ENCODE peak calls at places on chromosomes 3 and 15, in ten cellular contexts. Y is stimulated activated naive CD4-positive, alpha-beta T cell; M is skeletal muscle cell; P is activated CD4-positive, alpha-beta T cell treated with anti-CD3 and anti-CD28 coated beads, Interleukin-2, amount 50 U/mL, for 4 hours; R is D721Med; H is GM23248; K is fibroblast of pulmonary artery; J is CD8-positive, alpha-beta T cell; O is MG63; V is fibroblast of lung. C is an unnamed sample.

GRCh38 chr15:77533986-77534385 is 98.7 kb downstream of the LINGO1 start:
- DNase-seq in Y (no peak), M (no peak), P (no peak), R (no peak), H (no peak), K (no peak), J (no peak), O (no peak), V (no peak), C (no peak)

GRCh38 chr3:3200632-3201212 is 21.2 kb upstream of the CRBN start:
- DNase-seq in Y (no peak), M (peak; percentile 18), P (no peak), R (no peak), H (peak; percentile 82), K (peak; percentile 78), J (no peak), O (no peak), V (peak; percentile 67), C (peak; percentile 26)

GRCh38 chr3:33331414-33331813 is 54.2 kb downstream of the FBXL2 start:
- DNase-seq in Y (no peak), M (no peak), P (no peak), R (no peak), H (peak; percentile 71), K (peak; percentile 31), J (no peak), O (no peak), V (peak; percentile 41), C (no peak)

GRCh38 chr3:130687327-130687726 is 59.3 kb downstream of the PIK3R4 start:
- DNase-seq in Y (no peak), M (no peak), P (no peak), R (no peak), H (peak; percentile 57), K (no peak), J (no peak), O (no peak), V (peak; percentile 45), C (no peak)

GRCh38 chr3:109642042-109642441 is 304.7 kb upstream of the DPPA4 start:
- DNase-seq in Y (no peak), M (no peak), P (no peak), R (no peak), H (no peak), K (no peak), J (no peak), O (no peak), V (peak; percentile 14), C (no peak)

GRCh38 chr3:141049681-141050080 is 1.5 kb upstream of the SPSB4 start:
- DNase-seq in Y (no peak), M (no peak), P (no peak), R (no peak), H (peak; percentile 23), K (no peak), J (no peak), O (peak; percentile 14), V (peak; percentile 4), C (no peak)

GRCh38 chr3:51336261-51336660 is 48.8 kb upstream of the MANF start:
- DNase-seq in Y (no peak), M (no peak), P (no peak), R (no peak), H (no peak), K (no peak), J (no peak), O (no peak), V (no peak), C (no peak)

GRCh38 chr3:109852283-109852682 is 514.9 kb upstream of the DPPA4 start:
- DNase-seq in Y (no peak), M (no peak), P (no peak), R (no peak), H (no peak), K (no peak), J (no peak), O (no peak), V (peak; percentile 7), C (no peak)

GRCh38 chr3:115857518-115858136 is 234.3 kb downstream of the GAP43 start:
- DNase-seq in Y (no peak), M (no peak), P (no peak), R (no peak), H (no peak), K (no peak), J (no peak), O (no peak), V (peak; percentile 35), C (no peak)

GRCh38 chr15:71085809-71086208 is 29.5 kb upstream of the THSD4 start:
- DNase-seq in Y (no peak), M (no peak), P (no peak), R (no peak), H (no peak), K (no peak), J (no peak), O (no peak), V (no peak), C (no peak)

GRCh38 chr3:171286580-171287249 is 173.5 kb downstream of the TNIK start:
- DNase-seq in Y (no peak), M (no peak), P (no peak), R (no peak), H (no peak), K (peak; percentile 90), J (no peak), O (no peak), V (peak; percentile 47), C (no peak)

GRCh38 chr15:101307897-101308603 is 13.0 kb upstream of the SNRPA1 start:
- DNase-seq in Y (no peak), M (no peak), P (no peak), R (no peak), H (no peak), K (no peak), J (no peak), O (no peak), V (no peak), C (no peak)

GRCh38 chr3:180684807-180685206 is 5.5 kb upstream of the CCDC39 start:
- DNase-seq in Y (no peak), M (no peak), P (no peak), R (no peak), H (no peak), K (no peak), J (no peak), O (no peak), V (no peak), C (no peak)

GRCh38 chr3:71430941-71431552 is 152.5 kb downstream of the FOXP1 start:
- DNase-seq in Y (no peak), M (no peak), P (no peak), R (no peak), H (no peak), K (no peak), J (no peak), O (no peak), V (peak; percentile 58), C (no peak)

GRCh38 chr3:108972482-108972881 is 18.8 kb upstream of the GUCA1C start:
- DNase-seq in Y (no peak), M (no peak), P (no peak), R (no peak), H (no peak), K (no peak), J (no peak), O (no peak), V (no peak), C (no peak)

GRCh38 chr3:147384210-147385058 is 21.9 kb downstream of the ZIC4 start:
- DNase-seq in Y (no peak), M (no peak), P (no peak), R (no peak), H (no peak), K (no peak), J (no peak), O (no peak), V (no peak), C (no peak)

GRCh38 chr3:107193114-107193513 is 184.1 kb upstream of the CCDC54 start:
- DNase-seq in Y (no peak), M (no peak), P (no peak), R (no peak), H (no peak), K (no peak), J (no peak), O (no peak), V (peak; percentile 18), C (no peak)

GRCh38 chr3:168088106-168088722 is 7.5 kb downstream of the GOLIM4 start:
- DNase-seq in Y (no peak), M (no peak), P (no peak), R (no peak), H (peak; percentile 39), K (no peak), J (no peak), O (peak; percentile 23), V (no peak), C (no peak)

GRCh38 chr3:16474304-16474703 is 39.2 kb downstream of the RFTN1 start:
- DNase-seq in Y (no peak), M (peak; percentile 55), P (no peak), R (no peak), H (peak; percentile 49), K (peak; percentile 52), J (no peak), O (no peak), V (peak; percentile 95), C (no peak)

GRCh38 chr15:90306560-90306959 is 41.1 kb downstream of the NGRN start:
- DNase-seq in Y (peak; percentile 16), M (no peak), P (no peak), R (no peak), H (no peak), K (no peak), J (no peak), O (no peak), V (no peak), C (peak; percentile 49)

GRCh38 chr15:32099097-32099496 is 68.8 kb downstream of the CHRNA7 start:
- DNase-seq in Y (no peak), M (no peak), P (no peak), R (no peak), H (no peak), K (no peak), J (no peak), O (no peak), V (no peak), C (no peak)

GRCh38 chr15:63553388-63553791 is 43.8 kb upstream of the FBXL22 start:
- DNase-seq in Y (no peak), M (peak; percentile 90), P (no peak), R (no peak), H (peak; percentile 94), K (peak; percentile 96), J (no peak), O (peak; percentile 72), V (peak; percentile 100), C (no peak)

GRCh38 chr15:59298255-59298856 is 74.3 kb downstream of the MYO1E start:
- DNase-seq in Y (no peak), M (no peak), P (peak; percentile 12), R (no peak), H (peak; percentile 33), K (no peak), J (no peak), O (no peak), V (peak; percentile 68), C (peak; percentile 58)